ENCODE peak calls at places on chromosomes 6 and 20, in seven cellular contexts. One of them, this sample, is unnamed.
A peak's percentile ranks its signal among the peaks of the same experiment; 100 is the strongest.

GRCh38 chr6:104855507-104855906 is 4.2 kb downstream of the HACE1 start:
- DNase-seq in CD8-positive, alpha-beta T cell: no peak
- DNase-seq in endothelial cell: no peak
- DNase-seq in omental fat pad: no peak
- DNase-seq in T-cell: no peak
- DNase-seq in heart left ventricle: no peak
- DNase-seq in occipital lobe: no peak
- DNase-seq in this sample: no peak

GRCh38 chr6:12791371-12791770 is 74.8 kb downstream of the PHACTR1 start:
- DNase-seq in CD8-positive, alpha-beta T cell: no peak
- DNase-seq in endothelial cell: no peak
- DNase-seq in occipital lobe: no peak
- DNase-seq in T-cell: no peak
- DNase-seq in omental fat pad: no peak
- DNase-seq in heart left ventricle: no peak
- DNase-seq in this sample: no peak

GRCh38 chr20:50787181-50787580 is 7.7 kb upstream of the BCAS4 start:
- DNase-seq in CD8-positive, alpha-beta T cell: no peak
- DNase-seq in heart left ventricle: no peak
- DNase-seq in occipital lobe: no peak
- DNase-seq in T-cell: no peak
- DNase-seq in omental fat pad: no peak
- DNase-seq in endothelial cell: no peak
- DNase-seq in this sample: no peak

GRCh38 chr6:28220164-28221133 is 4.6 kb upstream of the ZSCAN9 start:
- DNase-seq in endothelial cell: no peak
- DNase-seq in heart left ventricle: no peak
- DNase-seq in CD8-positive, alpha-beta T cell: no peak
- DNase-seq in T-cell: no peak
- DNase-seq in occipital lobe: no peak
- DNase-seq in omental fat pad: no peak
- DNase-seq in this sample: no peak

GRCh38 chr20:62361799-62362589 is 5.1 kb downstream of the LAMA5 start:
- DNase-seq in heart left ventricle: peak; percentile 59
- DNase-seq in T-cell: no peak
- DNase-seq in occipital lobe: no peak
- DNase-seq in CD8-positive, alpha-beta T cell: no peak
- DNase-seq in endothelial cell: no peak
- DNase-seq in omental fat pad: no peak
- DNase-seq in this sample: no peak

GRCh38 chr6:43226192-43226851 is 3.0 kb downstream of the DNPH1 start:
- DNase-seq in CD8-positive, alpha-beta T cell: no peak
- DNase-seq in T-cell: no peak
- DNase-seq in endothelial cell: no peak
- DNase-seq in omental fat pad: no peak
- DNase-seq in occipital lobe: no peak
- DNase-seq in heart left ventricle: no peak
- DNase-seq in this sample: no peak

GRCh38 chr6:39197521-39198500 is 31.5 kb downstream of the KCNK5 start:
- DNase-seq in occipital lobe: no peak
- DNase-seq in T-cell: no peak
- DNase-seq in CD8-positive, alpha-beta T cell: no peak
- DNase-seq in omental fat pad: no peak
- DNase-seq in heart left ventricle: no peak
- DNase-seq in endothelial cell: no peak
- DNase-seq in this sample: no peak

GRCh38 chr6:24534329-24534728 is 39.6 kb downstream of the ALDH5A1 start:
- DNase-seq in endothelial cell: no peak
- DNase-seq in heart left ventricle: no peak
- DNase-seq in occipital lobe: no peak
- DNase-seq in CD8-positive, alpha-beta T cell: no peak
- DNase-seq in omental fat pad: no peak
- DNase-seq in T-cell: no peak
- DNase-seq in this sample: no peak

GRCh38 chr6:11770546-11771466 is 7.8 kb downstream of the ADTRP start:
- DNase-seq in occipital lobe: peak; percentile 8
- DNase-seq in omental fat pad: peak; percentile 78
- DNase-seq in T-cell: no peak
- DNase-seq in heart left ventricle: peak; percentile 89
- DNase-seq in CD8-positive, alpha-beta T cell: no peak
- DNase-seq in endothelial cell: no peak
- DNase-seq in this sample: peak; percentile 9

GRCh38 chr6:152697634-152698033 is at the start of gene MYCT1:
- DNase-seq in endothelial cell: peak; percentile 49
- DNase-seq in CD8-positive, alpha-beta T cell: no peak
- DNase-seq in T-cell: no peak
- DNase-seq in omental fat pad: no peak
- DNase-seq in occipital lobe: no peak
- DNase-seq in heart left ventricle: no peak
- DNase-seq in this sample: no peak

GRCh38 chr6:139597781-139598368 is 223.4 kb upstream of the CITED2 start:
- DNase-seq in CD8-positive, alpha-beta T cell: no peak
- DNase-seq in endothelial cell: no peak
- DNase-seq in heart left ventricle: peak; percentile 55
- DNase-seq in occipital lobe: peak; percentile 37
- DNase-seq in omental fat pad: no peak
- DNase-seq in T-cell: no peak
- DNase-seq in this sample: no peak

GRCh38 chr20:17536944-17537444 is 5.8 kb upstream of the BFSP1 start:
- DNase-seq in endothelial cell: peak; percentile 71
- DNase-seq in omental fat pad: peak; percentile 44
- DNase-seq in heart left ventricle: peak; percentile 69
- DNase-seq in T-cell: peak; percentile 44
- DNase-seq in CD8-positive, alpha-beta T cell: peak; percentile 76
- DNase-seq in occipital lobe: peak; percentile 33
- DNase-seq in this sample: peak; percentile 62

This sample was measured in nephron progenitor cell.